ENCODE peak calls at places on chromosomes 2 and 18, in four cellular contexts. P is IMR-90, A is H9, C is H1. U is an unnamed sample.

GRCh38 chr2:179560257-179560735 is 295.7 kb upstream of the SESTD1 start:
- DNase-seq in P (no peak), A (no peak), C (no peak), U (no peak)

GRCh38 chr2:123485056-123485455 is 540.0 kb upstream of the CNTNAP5 start:
- DNase-seq in P (no peak), A (no peak), C (no peak), U (no peak)

GRCh38 chr2:207892676-207893402 is 123.1 kb upstream of the FZD5 start:
- DNase-seq in P (no peak), A (no peak), C (no peak), U (no peak)

GRCh38 chr18:43826215-43826614 is 548.9 kb upstream of the SYT4 start:
- DNase-seq in P (no peak), A (no peak), C (no peak), U (no peak)

GRCh38 chr2:8676191-8676914 is 5.5 kb upstream of the ID2 start:
- DNase-seq in P (peak), A (peak), C (no peak), U (peak)

GRCh38 chr2:241432824-241433448 is 75.4 kb downstream of the STK25 start:
- DNase-seq in P (no peak), A (no peak), C (no peak), U (no peak)

GRCh38 chr2:208609166-208609804 is 202.7 kb downstream of the PTH2R start:
- DNase-seq in P (no peak), A (no peak), C (no peak), U (no peak)

GRCh38 chr2:231666171-231667095 is 41.9 kb upstream of the PTMA start:
- DNase-seq in P (peak), A (peak), C (peak), U (peak)

GRCh38 chr18:79434611-79435010 is 38.9 kb downstream of the NFATC1 start:
- DNase-seq in P (no peak), A (no peak), C (no peak), U (no peak)

GRCh38 chr18:28174181-28174906 is 2.6 kb downstream of the CDH2 start:
- DNase-seq in P (no peak), A (no peak), C (no peak), U (no peak)

GRCh38 chr2:64797881-64798590 is 144.3 kb upstream of the SERTAD2 start:
- DNase-seq in P (peak), A (no peak), C (no peak), U (no peak)

GRCh38 chr2:221200184-221200839 is 371.8 kb downstream of the EPHA4 start:
- DNase-seq in P (no peak), A (no peak), C (no peak), U (no peak)

GRCh38 chr2:124286089-124286783 is 261.1 kb downstream of the CNTNAP5 start:
- DNase-seq in P (no peak), A (peak), C (no peak), U (peak)

GRCh38 chr2:225400060-225400511 is 576 bp downstream of the NYAP2 start:
- DNase-seq in P (peak), A (peak), C (peak), U (peak)

GRCh38 chr18:48319796-48320638 is 89.2 kb downstream of the ZBTB7C start:
- DNase-seq in P (peak), A (no peak), C (no peak), U (peak)

GRCh38 chr2:138373993-138374408 is 127.6 kb upstream of the SPOPL start:
- DNase-seq in P (peak), A (no peak), C (no peak), U (peak)

GRCh38 chr2:64213607-64214275 is 69.5 kb upstream of the PELI1 start:
- DNase-seq in P (no peak), A (no peak), C (no peak), U (no peak)

GRCh38 chr18:69495338-69495737 is 94.7 kb downstream of the DOK6 start:
- DNase-seq in P (no peak), A (no peak), C (no peak), U (no peak)

GRCh38 chr18:24674236-24675004 is 214.0 kb downstream of the HRH4 start:
- DNase-seq in P (no peak), A (no peak), C (no peak), U (no peak)

GRCh38 chr2:97267411-97268074 is 154.6 kb downstream of the ANKRD36 start:
- DNase-seq in P (peak), A (peak), C (no peak), U (no peak)

GRCh38 chr2:158990397-158991209 is 22.2 kb downstream of the TANC1 start:
- DNase-seq in P (peak), A (no peak), C (no peak), U (peak)

DNA sequence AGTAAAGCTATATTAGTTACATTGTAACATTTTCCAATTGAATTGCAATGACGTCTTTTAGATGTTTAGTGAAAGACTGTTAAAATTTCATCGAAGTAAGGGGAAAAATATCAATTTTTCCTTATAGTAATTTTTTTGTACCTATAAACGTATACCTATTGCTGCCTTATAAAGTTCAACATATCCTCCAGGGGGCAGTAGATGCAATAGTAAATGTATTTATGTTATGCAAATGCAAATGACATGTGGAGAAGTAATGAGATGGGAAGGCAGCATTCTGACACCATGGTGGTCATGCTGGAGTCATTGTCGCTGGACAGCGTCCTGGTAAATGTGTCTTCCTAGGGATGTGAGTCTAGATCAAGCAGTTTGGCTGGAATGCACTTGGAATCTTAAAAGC is 38.7 kb downstream of the MSTN start:
- DNase-seq in P (peak), A (no peak), C (peak), U (peak)
- H4K5ac ChIP-seq in P (no peak), A (no peak), C (no peak), U (no peak)

GRCh38 chr18:45447364-45448265 is 167.7 kb upstream of the SLC14A2 start:
- DNase-seq in P (no peak), A (no peak), C (no peak), U (no peak)

GRCh38 chr18:45448871-45449270 is 166.4 kb upstream of the SLC14A2 start:
- DNase-seq in P (no peak), A (no peak), C (no peak), U (no peak)

DNA sequence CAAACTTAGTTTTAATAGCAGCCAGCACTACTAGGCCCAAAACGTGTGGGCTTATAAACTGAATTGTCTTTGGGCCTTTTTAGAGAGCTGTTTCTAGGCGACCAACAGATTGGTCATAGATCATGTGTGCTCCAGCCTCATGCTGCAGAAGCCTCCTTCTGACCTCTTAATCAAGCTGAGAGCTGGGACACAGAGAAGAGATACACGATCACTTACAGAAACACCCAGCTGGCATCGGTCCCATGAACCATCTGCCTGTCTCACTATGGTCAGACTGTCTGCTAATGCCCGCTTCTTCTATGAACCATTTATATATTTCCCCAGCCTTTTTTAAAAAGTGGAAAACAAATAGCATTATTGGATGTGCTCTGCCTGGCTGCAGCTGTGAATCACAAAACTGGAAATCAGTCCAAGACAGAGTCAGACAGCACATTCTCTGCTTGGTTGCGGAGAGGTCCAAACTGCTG is 165.5 kb upstream of the SLC14A2 start:
- DNase-seq in P (no peak), A (no peak), C (no peak), U (no peak)
- H4K5ac ChIP-seq in P (no peak), A (no peak), C (no peak), U (no peak)

GRCh38 chr2:19894135-19894792 is 7.5 kb downstream of the TTC32 start:
- DNase-seq in P (no peak), A (no peak), C (no peak), U (no peak)

GRCh38 chr2:19893520-19894134 is 8.2 kb downstream of the TTC32 start:
- DNase-seq in P (no peak), A (no peak), C (no peak), U (no peak)

GRCh38 chr2:19898592-19899329 is 3.0 kb downstream of the TTC32 start:
- DNase-seq in P (no peak), A (no peak), C (no peak), U (no peak)

GRCh38 chr2:19897623-19898245 is 4.0 kb downstream of the TTC32 start:
- DNase-seq in P (no peak), A (no peak), C (no peak), U (no peak)

GRCh38 chr2:19895535-19895934 is 6.2 kb downstream of the TTC32 start:
- DNase-seq in P (no peak), A (no peak), C (no peak), U (no peak)
- H4K5ac ChIP-seq in P (no peak), A (no peak), C (no peak), U (no peak)

GRCh38 chr18:11470941-11471340 is 138.5 kb upstream of the SLC35G4 start:
- DNase-seq in P (no peak), A (no peak), C (no peak), U (no peak)
- H4K5ac ChIP-seq in P (no peak), A (no peak), C (no peak), U (no peak)

DNA sequence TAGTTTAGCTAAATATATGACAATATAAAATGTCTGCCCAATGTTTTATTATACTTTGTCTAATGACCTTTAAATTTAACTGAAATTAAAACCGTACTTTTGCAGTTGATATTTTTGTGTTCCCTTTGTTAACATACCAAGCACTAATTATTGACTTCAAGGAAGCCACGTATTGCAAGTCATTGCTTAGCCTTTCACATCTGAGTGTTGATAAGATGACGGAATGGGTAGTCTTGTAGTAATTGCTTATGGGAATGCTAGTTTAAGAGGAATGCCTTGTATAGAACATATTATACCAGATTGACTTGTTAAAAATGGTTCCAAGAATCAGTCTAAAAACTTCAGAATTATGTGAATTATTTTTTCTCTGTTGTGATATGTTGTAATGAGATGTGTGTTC is 14.0 kb upstream of the ELAC1 start:
- DNase-seq in P (no peak), A (no peak), C (no peak), U (no peak)
- H4K5ac ChIP-seq in P (no peak), A (no peak), C (no peak), U (no peak)

GRCh38 chr2:102177814-102178478 is 8.9 kb upstream of the IL1RL2 start:
- DNase-seq in P (no peak), A (no peak), C (no peak), U (no peak)

GRCh38 chr2:102168026-102168425 is 18.8 kb upstream of the IL1RL2 start:
- DNase-seq in P (no peak), A (no peak), C (no peak), U (no peak)

GRCh38 chr2:102172749-102173148 is 14.1 kb upstream of the IL1RL2 start:
- DNase-seq in P (no peak), A (no peak), C (no peak), U (no peak)
- H4K5ac ChIP-seq in P (no peak), A (no peak), C (no peak), U (no peak)

U was measured in mesendoderm.